ENCODE peak calls at places on chromosomes 6 and 20, in eight cellular contexts. One of them, this sample, is unnamed.

GRCh38 chr6:168450921-168451320 is 9.9 kb downstream of the SMOC2 start:
- DNase-seq in spleen: no peak
- DNase-seq in stomach: no peak
- DNase-seq in IMR-90: no peak
- DNase-seq in fibroblast of villous mesenchyme: no peak
- DNase-seq in fibroblast of the aortic adventitia: no peak
- DNase-seq in astrocyte of the spinal cord: no peak
- DNase-seq in A549: no peak
- DNase-seq in this sample: no peak

GRCh38 chr6:94835264-94835663 is 742.1 kb upstream of the MANEA start:
- DNase-seq in astrocyte of the spinal cord: no peak
- DNase-seq in spleen: no peak
- DNase-seq in fibroblast of villous mesenchyme: no peak
- DNase-seq in fibroblast of the aortic adventitia: no peak
- DNase-seq in stomach: no peak
- DNase-seq in A549: no peak
- DNase-seq in IMR-90: no peak
- DNase-seq in this sample: no peak

GRCh38 chr6:170063431-170063830 is 227.4 kb downstream of the DLL1 start:
- DNase-seq in fibroblast of villous mesenchyme: no peak
- DNase-seq in astrocyte of the spinal cord: no peak
- DNase-seq in fibroblast of the aortic adventitia: no peak
- DNase-seq in IMR-90: no peak
- DNase-seq in spleen: peak
- DNase-seq in A549: no peak
- DNase-seq in stomach: peak
- DNase-seq in this sample: no peak

GRCh38 chr6:159890201-159890600 is 587 bp upstream of the MAS1 start:
- DNase-seq in IMR-90: no peak
- DNase-seq in fibroblast of villous mesenchyme: no peak
- DNase-seq in A549: no peak
- DNase-seq in stomach: no peak
- DNase-seq in spleen: no peak
- DNase-seq in astrocyte of the spinal cord: no peak
- DNase-seq in fibroblast of the aortic adventitia: no peak
- DNase-seq in this sample: no peak

GRCh38 chr20:39829255-39829654 is 859.8 kb downstream of the MAFB start:
- DNase-seq in fibroblast of the aortic adventitia: no peak
- DNase-seq in spleen: no peak
- DNase-seq in A549: no peak
- DNase-seq in IMR-90: peak
- DNase-seq in stomach: no peak
- DNase-seq in fibroblast of villous mesenchyme: peak
- DNase-seq in astrocyte of the spinal cord: peak
- DNase-seq in this sample: peak

GRCh38 chr6:44481765-44482164 is 94.3 kb downstream of the CDC5L start:
- DNase-seq in spleen: no peak
- DNase-seq in stomach: no peak
- DNase-seq in A549: no peak
- DNase-seq in fibroblast of villous mesenchyme: no peak
- DNase-seq in fibroblast of the aortic adventitia: no peak
- DNase-seq in IMR-90: no peak
- DNase-seq in astrocyte of the spinal cord: no peak
- DNase-seq in this sample: no peak

GRCh38 chr6:39225543-39225942 is 3.7 kb downstream of the KCNK5 start:
- DNase-seq in A549: no peak
- DNase-seq in astrocyte of the spinal cord: no peak
- DNase-seq in spleen: no peak
- DNase-seq in fibroblast of villous mesenchyme: no peak
- DNase-seq in IMR-90: no peak
- DNase-seq in stomach: peak
- DNase-seq in fibroblast of the aortic adventitia: no peak
- DNase-seq in this sample: no peak

GRCh38 chr6:169839493-169839892 is 88.1 kb downstream of the ERMARD start:
- DNase-seq in fibroblast of villous mesenchyme: no peak
- DNase-seq in astrocyte of the spinal cord: no peak
- DNase-seq in A549: no peak
- DNase-seq in IMR-90: no peak
- DNase-seq in fibroblast of the aortic adventitia: no peak
- DNase-seq in stomach: peak
- DNase-seq in spleen: no peak
- DNase-seq in this sample: no peak

GRCh38 chr6:157019115-157019628 is 242.0 kb downstream of the ARID1B start:
- DNase-seq in A549: peak
- DNase-seq in fibroblast of villous mesenchyme: peak
- DNase-seq in IMR-90: peak
- DNase-seq in spleen: no peak
- DNase-seq in stomach: no peak
- DNase-seq in astrocyte of the spinal cord: no peak
- DNase-seq in fibroblast of the aortic adventitia: peak
- DNase-seq in this sample: peak

GRCh38 chr6:46184114-46184513 is 13.3 kb upstream of the ENPP5 start:
- DNase-seq in astrocyte of the spinal cord: peak
- DNase-seq in IMR-90: peak
- DNase-seq in spleen: no peak
- DNase-seq in fibroblast of villous mesenchyme: peak
- DNase-seq in fibroblast of the aortic adventitia: peak
- DNase-seq in A549: no peak
- DNase-seq in stomach: no peak
- DNase-seq in this sample: peak

GRCh38 chr6:141153563-141153962 is 979.2 kb upstream of the GJE1 start:
- DNase-seq in stomach: no peak
- DNase-seq in spleen: no peak
- DNase-seq in fibroblast of villous mesenchyme: no peak
- DNase-seq in IMR-90: no peak
- DNase-seq in astrocyte of the spinal cord: no peak
- DNase-seq in fibroblast of the aortic adventitia: no peak
- DNase-seq in A549: no peak
- DNase-seq in this sample: no peak

GRCh38 chr6:139973602-139974373 is 599.3 kb upstream of the CITED2 start:
- DNase-seq in astrocyte of the spinal cord: peak
- DNase-seq in A549: peak
- DNase-seq in fibroblast of villous mesenchyme: peak
- DNase-seq in stomach: no peak
- DNase-seq in spleen: no peak
- DNase-seq in fibroblast of the aortic adventitia: peak
- DNase-seq in IMR-90: peak
- DNase-seq in this sample: peak

GRCh38 chr20:57082546-57082945 is 183.9 kb downstream of the BMP7 start:
- DNase-seq in IMR-90: no peak
- DNase-seq in stomach: no peak
- DNase-seq in fibroblast of the aortic adventitia: no peak
- DNase-seq in fibroblast of villous mesenchyme: no peak
- DNase-seq in spleen: peak
- DNase-seq in astrocyte of the spinal cord: no peak
- DNase-seq in A549: no peak
- DNase-seq in this sample: no peak

DNA sequence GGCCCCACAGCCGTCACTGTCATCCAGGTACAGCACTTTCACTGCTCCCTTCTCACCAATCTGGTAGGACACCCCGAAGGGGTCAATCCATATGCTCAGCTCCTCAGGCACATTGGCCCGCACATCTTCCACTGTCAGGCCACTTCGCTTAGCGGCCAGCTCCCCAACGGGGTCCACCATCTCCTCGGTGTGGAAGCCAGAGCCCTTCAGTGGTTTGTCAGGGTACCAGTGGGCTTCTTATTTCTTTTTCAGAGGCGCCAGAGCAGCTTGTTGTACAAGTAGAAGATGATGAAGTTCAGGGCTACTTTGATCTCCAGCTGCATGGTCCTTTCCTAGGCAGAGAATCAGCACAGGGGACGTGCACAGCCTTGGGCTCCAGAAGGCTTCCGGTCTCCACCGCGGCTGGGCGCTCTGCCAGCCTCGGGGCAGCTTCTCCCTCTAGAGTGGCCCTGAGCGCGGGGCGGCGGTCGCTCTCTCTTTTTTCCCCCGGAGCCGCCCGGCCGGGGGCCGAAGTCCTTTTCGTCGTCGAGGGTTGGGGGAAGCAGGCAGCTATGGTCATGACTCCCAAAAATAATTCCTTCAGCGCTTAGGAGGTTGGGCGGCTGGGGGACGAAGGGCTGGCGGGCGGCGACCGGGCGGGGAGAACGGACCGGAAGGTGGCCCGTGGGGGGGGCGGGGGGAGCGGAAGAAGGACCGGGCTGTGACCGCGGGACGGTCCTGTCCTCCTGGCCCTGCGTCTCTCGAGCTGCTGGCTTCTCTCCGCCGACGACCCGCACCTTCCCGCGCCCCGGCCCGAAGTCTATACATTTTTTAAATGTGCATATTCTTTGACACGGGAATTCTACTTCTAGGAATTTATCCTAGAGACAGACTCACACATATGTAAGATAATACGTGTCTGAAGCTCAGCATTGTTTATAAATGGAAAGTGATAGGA is 6.5 kb upstream of the ZSCAN9 start:
- DNase-seq in astrocyte of the spinal cord: peak
- DNase-seq in fibroblast of villous mesenchyme: peak
- DNase-seq in fibroblast of the aortic adventitia: peak
- DNase-seq in stomach: peak
- DNase-seq in IMR-90: peak
- DNase-seq in spleen: peak
- DNase-seq in A549: peak
- DNase-seq in this sample: peak
- TF ChIP-seq CTCF in astrocyte of the spinal cord: no peak
- TF ChIP-seq CTCF in fibroblast of villous mesenchyme: no peak
- TF ChIP-seq CTCF in fibroblast of the aortic adventitia: no peak
- TF ChIP-seq CTCF in stomach: no peak
- TF ChIP-seq CTCF in IMR-90: no peak
- TF ChIP-seq CTCF in spleen: no peak
- TF ChIP-seq CTCF in A549: no peak
- TF ChIP-seq CTCF in this sample: no peak

GRCh38 chr6:33904050-33904827 is 100.4 kb upstream of the MLN start:
- DNase-seq in stomach: no peak
- DNase-seq in IMR-90: no peak
- DNase-seq in A549: no peak
- DNase-seq in fibroblast of villous mesenchyme: no peak
- DNase-seq in spleen: peak
- DNase-seq in astrocyte of the spinal cord: no peak
- DNase-seq in fibroblast of the aortic adventitia: no peak
- DNase-seq in this sample: peak

GRCh38 chr6:33906413-33906812 is 102.6 kb upstream of the MLN start:
- DNase-seq in A549: no peak
- DNase-seq in stomach: no peak
- DNase-seq in fibroblast of villous mesenchyme: no peak
- DNase-seq in IMR-90: no peak
- DNase-seq in spleen: no peak
- DNase-seq in astrocyte of the spinal cord: no peak
- DNase-seq in fibroblast of the aortic adventitia: no peak
- DNase-seq in this sample: no peak

GRCh38 chr6:33903579-33903978 is 99.8 kb upstream of the MLN start:
- DNase-seq in stomach: no peak
- DNase-seq in A549: no peak
- DNase-seq in IMR-90: no peak
- DNase-seq in fibroblast of the aortic adventitia: no peak
- DNase-seq in fibroblast of villous mesenchyme: no peak
- DNase-seq in spleen: no peak
- DNase-seq in astrocyte of the spinal cord: no peak
- DNase-seq in this sample: no peak

GRCh38 chr6:33907227-33907626 is 103.4 kb upstream of the MLN start:
- DNase-seq in astrocyte of the spinal cord: no peak
- DNase-seq in IMR-90: no peak
- DNase-seq in spleen: no peak
- DNase-seq in A549: no peak
- DNase-seq in stomach: no peak
- DNase-seq in fibroblast of the aortic adventitia: no peak
- DNase-seq in fibroblast of villous mesenchyme: no peak
- DNase-seq in this sample: no peak

GRCh38 chr6:33905081-33905609 is 101.3 kb upstream of the MLN start:
- DNase-seq in A549: no peak
- DNase-seq in fibroblast of the aortic adventitia: no peak
- DNase-seq in spleen: peak
- DNase-seq in astrocyte of the spinal cord: no peak
- DNase-seq in stomach: no peak
- DNase-seq in IMR-90: no peak
- DNase-seq in fibroblast of villous mesenchyme: no peak
- DNase-seq in this sample: no peak
- H3K4me3 ChIP-seq in A549: no peak
- H3K4me3 ChIP-seq in fibroblast of the aortic adventitia: no peak
- H3K4me3 ChIP-seq in spleen: no peak
- H3K4me3 ChIP-seq in astrocyte of the spinal cord: no peak
- H3K4me3 ChIP-seq in stomach: no peak
- H3K4me3 ChIP-seq in IMR-90: no peak
- H3K4me3 ChIP-seq in fibroblast of villous mesenchyme: no peak
- H3K4me3 ChIP-seq in this sample: no peak

GRCh38 chr20:21643417-21643816 is 62.0 kb upstream of the PAX1 start:
- DNase-seq in IMR-90: no peak
- DNase-seq in stomach: no peak
- DNase-seq in A549: no peak
- DNase-seq in astrocyte of the spinal cord: no peak
- DNase-seq in fibroblast of villous mesenchyme: no peak
- DNase-seq in fibroblast of the aortic adventitia: no peak
- DNase-seq in spleen: no peak
- DNase-seq in this sample: no peak

DNA sequence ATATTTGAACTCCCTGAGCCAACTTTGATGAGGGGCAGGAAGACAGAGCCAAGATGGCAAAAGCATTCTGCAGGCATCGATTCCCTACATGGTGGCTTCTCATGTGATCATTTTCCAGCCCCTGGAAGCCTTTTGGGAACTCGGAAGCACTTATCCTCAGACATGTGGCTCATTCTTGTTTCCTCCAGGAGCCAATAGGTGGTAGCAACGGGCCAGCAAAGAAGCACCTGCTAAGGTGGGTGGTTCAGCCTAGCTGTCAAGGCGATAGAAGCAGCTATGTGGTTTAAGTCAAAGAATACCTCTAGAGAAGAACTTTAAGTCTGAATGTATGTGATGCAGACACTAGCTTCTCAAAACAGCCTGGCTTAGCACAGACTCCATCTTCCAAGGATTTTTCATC is 64.9 kb upstream of the PAX1 start:
- DNase-seq in A549: peak
- DNase-seq in fibroblast of the aortic adventitia: no peak
- DNase-seq in stomach: no peak
- DNase-seq in astrocyte of the spinal cord: no peak
- DNase-seq in spleen: no peak
- DNase-seq in fibroblast of villous mesenchyme: no peak
- DNase-seq in IMR-90: no peak
- DNase-seq in this sample: no peak
- TF ChIP-seq CTCF in A549: no peak
- TF ChIP-seq CTCF in fibroblast of the aortic adventitia: no peak
- TF ChIP-seq CTCF in stomach: no peak
- TF ChIP-seq CTCF in astrocyte of the spinal cord: no peak
- TF ChIP-seq CTCF in spleen: no peak
- TF ChIP-seq CTCF in fibroblast of villous mesenchyme: no peak
- TF ChIP-seq CTCF in IMR-90: no peak
- TF ChIP-seq CTCF in this sample: no peak

DNA sequence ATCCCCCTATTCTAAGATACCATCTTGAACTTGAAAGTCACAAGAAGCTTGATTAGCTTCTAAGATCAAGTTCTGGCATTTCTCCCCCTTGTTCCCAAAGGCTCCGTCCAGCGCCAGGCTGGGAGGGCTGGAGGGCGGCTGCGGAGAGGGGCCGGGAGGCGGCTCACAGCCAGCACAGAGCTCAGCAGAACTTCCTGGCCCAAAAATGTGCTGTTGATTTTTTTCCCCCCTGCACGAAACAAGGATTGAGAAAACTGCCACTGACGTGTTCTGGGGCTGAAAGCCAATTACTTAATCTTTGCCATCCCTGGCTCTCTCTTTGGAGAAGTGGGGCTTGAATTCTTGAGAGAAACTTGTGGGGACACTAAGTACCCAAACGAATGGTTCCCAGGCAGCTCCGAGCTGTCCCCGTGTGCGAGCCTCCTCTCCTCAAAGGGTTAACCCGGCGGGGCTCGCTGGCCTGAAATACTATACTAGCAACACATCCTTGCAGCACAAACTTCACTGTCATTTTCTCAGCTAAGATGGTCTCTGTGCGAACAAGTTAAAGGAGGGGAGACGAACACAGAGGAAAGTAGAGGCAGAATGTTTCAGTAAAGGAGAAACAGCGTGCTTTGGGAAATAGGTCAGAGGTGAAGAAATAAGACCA is 454 bp downstream of the TRAF3IP2 start:
- DNase-seq in stomach: peak
- DNase-seq in spleen: peak
- DNase-seq in IMR-90: peak
- DNase-seq in A549: peak
- DNase-seq in fibroblast of the aortic adventitia: peak
- DNase-seq in astrocyte of the spinal cord: peak
- DNase-seq in fibroblast of villous mesenchyme: peak
- DNase-seq in this sample: peak
- H3K4me3 ChIP-seq in stomach: peak
- H3K4me3 ChIP-seq in spleen: peak
- H3K4me3 ChIP-seq in IMR-90: peak
- H3K4me3 ChIP-seq in A549: peak
- H3K4me3 ChIP-seq in fibroblast of the aortic adventitia: peak
- H3K4me3 ChIP-seq in astrocyte of the spinal cord: peak
- H3K4me3 ChIP-seq in fibroblast of villous mesenchyme: peak
- H3K4me3 ChIP-seq in this sample: peak

This sample was measured in choroid plexus epithelial cell.